ENCODE peak calls at places on chromosomes 2 and 18, in five cellular contexts. N is cerebellum, X is NCI-H1105, W is spleen, B is glutamatergic neuron. K is an unnamed sample.

GRCh38 chr2:112644155-112644932 is 1.4 kb upstream of the SLC20A1 start:
- DNase-seq in W (no peak), B (no peak), N (no peak), X (no peak), K (no peak)

GRCh38 chr18:50320719-50321118 is 33.2 kb upstream of the CXXC1 start:
- DNase-seq in N (no peak), W (no peak), B (no peak), X (no peak), K (no peak)

GRCh38 chr2:171244970-171245782 is 84.5 kb upstream of the TLK1 start:
- DNase-seq in W (no peak), X (no peak), B (no peak), N (no peak), K (no peak)

GRCh38 chr2:197201874-197202273 is 108.7 kb downstream of the ANKRD44 start:
- DNase-seq in W (no peak), X (peak), N (no peak), B (no peak), K (peak)

GRCh38 chr18:47283476-47283875 is 32.0 kb upstream of the SKOR2 start:
- DNase-seq in B (no peak), N (no peak), X (no peak), W (no peak), K (peak)

GRCh38 chr18:11310476-11311086 is 161.2 kb upstream of the PIEZO2 start:
- DNase-seq in B (peak), X (peak), N (no peak), W (no peak), K (peak)

GRCh38 chr2:27857417-27858172 is 32.6 kb downstream of the RBKS start:
- DNase-seq in W (no peak), N (no peak), X (no peak), B (no peak), K (no peak)

GRCh38 chr2:238938460-238939055 is 90.7 kb downstream of the TWIST2 start:
- DNase-seq in X (no peak), W (peak), B (no peak), N (no peak), K (no peak)

GRCh38 chr2:238509151-238509820 is 82.6 kb downstream of the ASB1 start:
- DNase-seq in X (no peak), W (peak), B (no peak), N (no peak), K (peak)

GRCh38 chr18:37987901-37988300 is 422.3 kb upstream of the CELF4 start:
- DNase-seq in N (no peak), B (peak), X (peak), W (no peak), K (peak)

GRCh38 chr2:170714156-170715061 is 728 bp upstream of the SP5 start:
- DNase-seq in W (no peak), B (peak), N (no peak), X (no peak), K (peak)

GRCh38 chr2:234635284-234635683 is 138.4 kb upstream of the ARL4C start:
- DNase-seq in N (no peak), B (no peak), X (no peak), W (no peak), K (no peak)

GRCh38 chr2:18117592-18117991 is 239.1 kb downstream of the KCNS3 start:
- DNase-seq in W (no peak), N (no peak), X (no peak), B (peak), K (no peak)

GRCh38 chr2:197356136-197356535 is 45.6 kb upstream of the ANKRD44 start:
- DNase-seq in X (no peak), W (no peak), N (no peak), B (no peak), K (no peak)

K was measured in NCI-H345.